ENCODE peak calls at places on chromosomes 16 and 17, in seven cellular contexts. G, Q, X, H, J, R and P are unnamed samples.
A peak's percentile ranks its signal among the peaks of the same experiment; 100 is the strongest.

GRCh38 chr17:27559996-27560481 is 70.9 kb upstream of the LGALS9 start:
- DNase-seq in G (no peak), Q (no peak), X (no peak), H (no peak), J (peak; percentile 57), R (no peak), P (no peak)

GRCh38 chr17:39547713-39548478 is 59.8 kb downstream of the NEUROD2 start:
- DNase-seq in G (peak; percentile 56), Q (no peak), X (no peak), H (no peak), J (peak; percentile 83), R (peak; percentile 13), P (peak; percentile 78)

GRCh38 chr17:55705847-55706246 is 16.8 kb downstream of the TMEM100 start:
- DNase-seq in G (no peak), Q (no peak), X (no peak), H (no peak), J (no peak), R (no peak), P (no peak)

GRCh38 chr16:54390095-54390494 is 103.5 kb upstream of the IRX3 start:
- DNase-seq in G (no peak), Q (no peak), X (no peak), H (no peak), J (no peak), R (no peak), P (no peak)

GRCh38 chr16:48383877-48384304 is 1.3 kb downstream of the SIAH1 start:
- DNase-seq in G (peak; percentile 21), Q (no peak), X (no peak), H (no peak), J (peak; percentile 25), R (no peak), P (no peak)

GRCh38 chr17:1977583-1978395 is 47.3 kb downstream of the RTN4RL1 start:
- DNase-seq in G (no peak), Q (no peak), X (no peak), H (no peak), J (no peak), R (no peak), P (no peak)

GRCh38 chr17:39608142-39608541 is 422 bp upstream of the NEUROD2 start:
- DNase-seq in G (no peak), Q (no peak), X (no peak), H (no peak), J (no peak), R (no peak), P (no peak)

GRCh38 chr17:4440690-4441686 is 7.2 kb downstream of the SPNS3 start:
- DNase-seq in G (no peak), Q (no peak), X (no peak), H (no peak), J (no peak), R (no peak), P (no peak)

GRCh38 chr16:25026621-25027020 is 11.5 kb upstream of the ARHGAP17 start:
- DNase-seq in G (no peak), Q (no peak), X (no peak), H (no peak), J (no peak), R (no peak), P (no peak)

GRCh38 chr17:64016974-64017373 is 3.5 kb downstream of the ICAM2 start:
- DNase-seq in G (no peak), Q (no peak), X (no peak), H (no peak), J (no peak), R (no peak), P (no peak)

GRCh38 chr16:48720266-48720665 is 110.3 kb upstream of the N4BP1 start:
- DNase-seq in G (no peak), Q (no peak), X (no peak), H (no peak), J (no peak), R (no peak), P (no peak)

GRCh38 chr17:69105907-69106730 is 35.6 kb downstream of the ABCA6 start:
- DNase-seq in G (no peak), Q (no peak), X (no peak), H (no peak), J (no peak), R (no peak), P (no peak)

GRCh38 chr17:21686165-21687015 is 5.9 kb upstream of the KCNJ18 start:
- DNase-seq in G (no peak), Q (no peak), X (no peak), H (no peak), J (no peak), R (no peak), P (no peak)

GRCh38 chr16:67157892-67158635 is 1.6 kb downstream of the TRADD start:
- DNase-seq in G (no peak), Q (no peak), X (no peak), H (no peak), J (no peak), R (no peak), P (no peak)
- H3K27me3 ChIP-seq in G (no peaks in the 10 kb centered on the region), Q (peaks cover 18% of the 10 kb centered on the region), X (no peaks in the 10 kb centered on the region), H (peaks cover 89% of the 10 kb centered on the region), J (peaks cover 28% of the 10 kb centered on the region), R (no peaks in the 10 kb centered on the region), P (peaks cover 4% of the 10 kb centered on the region)

DNA sequence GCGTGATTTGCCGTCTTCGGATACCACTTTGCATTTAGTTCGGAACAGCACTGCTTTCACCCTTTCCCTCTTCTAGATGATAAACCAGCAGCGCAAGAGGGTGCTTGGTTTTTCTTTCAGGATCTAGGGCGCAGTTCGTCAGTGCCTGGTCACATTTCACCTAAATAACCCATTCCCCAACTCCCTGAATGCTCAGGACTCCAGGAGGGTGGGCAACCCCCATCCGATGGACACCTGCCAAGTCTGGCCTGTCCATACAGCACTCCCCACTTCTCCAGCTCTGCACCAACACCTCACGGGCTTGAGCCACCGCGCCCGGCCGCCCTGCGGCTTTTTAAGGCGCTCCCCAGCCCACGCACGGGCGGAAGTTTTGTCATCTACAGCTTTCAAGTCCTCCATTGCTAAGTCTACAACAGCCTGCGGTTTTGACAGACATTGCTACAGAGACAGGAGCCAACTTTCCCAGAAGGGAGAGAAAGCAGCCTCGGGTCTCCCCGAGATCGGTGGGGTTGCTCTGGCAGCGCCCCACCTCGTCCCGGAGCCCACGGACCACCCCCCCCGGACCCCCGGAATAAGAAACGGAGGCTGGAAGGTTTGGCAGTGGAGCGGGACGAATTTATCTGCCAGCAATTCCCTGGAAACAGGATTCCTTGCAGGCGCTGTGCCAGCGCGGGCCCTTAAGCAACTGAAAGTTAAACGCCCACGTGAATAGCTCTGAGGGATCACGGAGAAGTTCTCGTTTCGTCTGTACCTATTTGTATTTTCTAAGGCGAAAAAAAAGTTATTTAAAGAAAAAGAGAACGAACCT is 38.6 kb upstream of the SLFN13 start:
- DNase-seq in G (no peak), Q (no peak), X (no peak), H (no peak), J (peak; percentile 15), R (no peak), P (peak; percentile 90)
- H3K27me3 ChIP-seq in G (peaks cover 14% of the 10 kb centered on the region), Q (peaks cover 75% of the 10 kb centered on the region), X (peaks cover 18% of the 10 kb centered on the region), H (peaks cover 68% of the 10 kb centered on the region), J (peaks cover 54% of the 10 kb centered on the region), R (peaks cover 58% of the 10 kb centered on the region), P (peaks cover 43% of the 10 kb centered on the region)

DNA sequence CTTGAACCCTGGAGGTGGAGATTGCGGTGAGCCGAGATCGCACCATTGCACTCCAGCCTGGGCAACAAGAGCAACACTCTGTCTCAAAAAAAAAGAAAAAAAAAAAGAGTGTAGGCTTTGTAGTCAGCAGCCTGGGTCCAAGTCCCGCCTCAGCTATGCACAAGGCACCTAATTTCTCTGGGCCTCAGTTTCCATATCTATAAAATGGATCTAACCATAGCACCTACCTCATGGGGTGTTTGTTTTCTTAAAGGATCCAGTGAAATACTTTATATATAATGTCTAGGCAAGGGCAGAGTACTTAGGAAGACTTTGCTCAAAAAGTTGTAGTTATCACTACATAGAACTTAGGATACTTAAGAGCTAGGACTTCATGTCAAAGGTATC is 45.4 kb upstream of the NFAT5 start:
- DNase-seq in G (no peak), Q (no peak), X (no peak), H (no peak), J (no peak), R (no peak), P (no peak)
- H3K27me3 ChIP-seq in G (no peaks in the 10 kb centered on the region), Q (no peaks in the 10 kb centered on the region), X (no peaks in the 10 kb centered on the region), H (no peaks in the 10 kb centered on the region), J (no peaks in the 10 kb centered on the region), R (no peaks in the 10 kb centered on the region), P (no peaks in the 10 kb centered on the region)

GRCh38 chr17:41959030-41959335 is 7.6 kb upstream of the CNP start:
- DNase-seq in G (no peak), Q (no peak), X (no peak), H (no peak), J (no peak), R (no peak), P (no peak)
- H3K27me3 ChIP-seq in G (no peaks in the 10 kb centered on the region), Q (no peaks in the 10 kb centered on the region), X (no peaks in the 10 kb centered on the region), H (no peaks in the 10 kb centered on the region), J (no peaks in the 10 kb centered on the region), R (no peaks in the 10 kb centered on the region), P (no peaks in the 10 kb centered on the region)

GRCh38 chr17:48620497-48621139 is 5.5 kb upstream of the HOXB8 start:
- DNase-seq in G (no peak), Q (no peak), X (no peak), H (no peak), J (no peak), R (no peak), P (no peak)
- H3K27me3 ChIP-seq in G (peaks cover 57% of the 10 kb centered on the region), Q (peaks cover 100% of the 10 kb centered on the region), X (peaks cover 21% of the 10 kb centered on the region), H (peaks cover 98% of the 10 kb centered on the region), J (peaks cover 100% of the 10 kb centered on the region), R (no peaks in the 10 kb centered on the region), P (peaks cover 100% of the 10 kb centered on the region)

DNA sequence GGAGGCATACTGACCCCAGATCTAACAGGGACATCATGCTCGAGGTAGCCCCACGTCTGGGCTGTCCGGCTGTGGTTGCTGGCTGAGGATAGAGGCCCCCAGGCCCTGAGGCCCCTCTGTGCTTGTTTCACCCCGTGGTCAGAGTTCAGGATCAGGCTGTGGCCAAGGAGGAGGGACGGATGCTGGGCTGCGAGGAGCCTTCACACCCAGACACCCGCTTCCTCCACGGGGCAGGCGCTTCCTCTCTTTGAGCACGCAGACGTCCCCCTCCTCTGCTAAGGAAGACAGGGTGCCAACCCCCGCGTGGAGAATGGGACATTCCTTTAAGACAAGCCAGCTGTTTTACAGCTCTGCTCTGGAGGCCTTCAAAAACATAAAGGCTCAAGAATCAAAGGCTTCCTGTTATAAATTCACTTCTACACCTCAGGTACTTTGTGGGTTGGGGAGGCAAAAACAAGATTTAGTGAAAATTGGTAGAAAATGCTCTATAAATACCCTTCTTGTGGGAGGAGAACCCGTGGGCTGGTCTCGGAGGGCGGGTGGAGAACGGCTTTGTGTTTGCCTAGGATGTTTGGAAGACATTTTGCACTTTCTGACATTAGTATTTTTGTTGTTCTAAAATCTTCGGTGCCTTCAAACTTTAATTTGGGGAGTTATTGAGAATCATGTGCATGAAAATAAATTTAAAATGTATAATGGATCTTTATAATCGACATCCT is 60.8 kb upstream of the FOXF1 start:
- DNase-seq in G (no peak), Q (no peak), X (no peak), H (no peak), J (no peak), R (no peak), P (no peak)
- H3K27me3 ChIP-seq in G (no peaks in the 10 kb centered on the region), Q (peaks cover under 1% of the 10 kb centered on the region), X (no peaks in the 10 kb centered on the region), H (no peaks in the 10 kb centered on the region), J (peaks cover 14% of the 10 kb centered on the region), R (peaks cover 24% of the 10 kb centered on the region), P (peaks cover 1% of the 10 kb centered on the region)